ENCODE peak calls at places on chromosomes 5 and 9, in five cellular contexts. W is neuronal stem cell, K is H9, X is H1, Y is mesenchymal stem cell. M is an unnamed sample.

GRCh38 chr5:13480834-13481233 is 463.7 kb downstream of the DNAH5 start:
- DNase-seq in W (no peak), K (no peak), X (no peak), Y (no peak), M (no peak)

GRCh38 chr5:93922551-93922950 is 181.2 kb upstream of the POU5F2 start:
- DNase-seq in W (no peak), K (no peak), X (no peak), Y (no peak), M (no peak)

GRCh38 chr5:178438746-178439260 is 151.4 kb downstream of the COL23A1 start:
- DNase-seq in W (no peak), K (no peak), X (no peak), Y (no peak), M (no peak)

GRCh38 chr9:126363847-126364671 is 37.4 kb downstream of the MVB12B start:
- DNase-seq in W (no peak), K (no peak), X (no peak), Y (peak), M (no peak)

GRCh38 chr9:76417394-76417793 is 23.2 kb upstream of the RFK start:
- DNase-seq in W (no peak), K (no peak), X (no peak), Y (no peak), M (no peak)

GRCh38 chr5:135604046-135604445 is 25.3 kb upstream of the CXCL14 start:
- DNase-seq in W (no peak), K (no peak), X (no peak), Y (no peak), M (no peak)

GRCh38 chr9:96232164-96232538 is 69.8 kb downstream of the HSD17B3 start:
- DNase-seq in W (no peak), K (no peak), X (no peak), Y (no peak), M (no peak)

GRCh38 chr9:38405841-38406240 is 13.3 kb downstream of the ALDH1B1 start:
- DNase-seq in W (no peak), K (no peak), X (no peak), Y (no peak), M (peak)

GRCh38 chr9:92173318-92173717 is 58.1 kb upstream of the SPTLC1 start:
- DNase-seq in W (no peak), K (no peak), X (no peak), Y (no peak), M (no peak)

GRCh38 chr5:124583469-124584350 is 162.7 kb downstream of the ZNF608 start:
- DNase-seq in W (no peak), K (no peak), X (no peak), Y (peak), M (no peak)

GRCh38 chr5:23132231-23132630 is 279.1 kb upstream of the CDH12 start:
- DNase-seq in W (no peak), K (no peak), X (no peak), Y (no peak), M (no peak)

GRCh38 chr5:1380011-1380817 is 35.3 kb upstream of the CLPTM1L start:
- DNase-seq in W (peak), K (peak), X (no peak), Y (peak), M (no peak)

GRCh38 chr9:4832786-4833579 is 40.2 kb downstream of the RCL1 start:
- DNase-seq in W (no peak), K (no peak), X (no peak), Y (peak), M (peak)

GRCh38 chr9:110282023-110282766 is 25.9 kb upstream of the TXN start:
- DNase-seq in W (no peak), K (no peak), X (no peak), Y (no peak), M (no peak)

GRCh38 chr5:34735436-34736426 is 79.6 kb downstream of the RAI14 start:
- DNase-seq in W (no peak), K (peak), X (no peak), Y (peak), M (peak)

GRCh38 chr9:105392531-105392930 is 55.3 kb upstream of the FSD1L start:
- DNase-seq in W (no peak), K (no peak), X (no peak), Y (no peak), M (no peak)
- H3K23ac ChIP-seq in W (no peak), K (no peak), X (no peak), Y (no peak), M (no peak)

DNA sequence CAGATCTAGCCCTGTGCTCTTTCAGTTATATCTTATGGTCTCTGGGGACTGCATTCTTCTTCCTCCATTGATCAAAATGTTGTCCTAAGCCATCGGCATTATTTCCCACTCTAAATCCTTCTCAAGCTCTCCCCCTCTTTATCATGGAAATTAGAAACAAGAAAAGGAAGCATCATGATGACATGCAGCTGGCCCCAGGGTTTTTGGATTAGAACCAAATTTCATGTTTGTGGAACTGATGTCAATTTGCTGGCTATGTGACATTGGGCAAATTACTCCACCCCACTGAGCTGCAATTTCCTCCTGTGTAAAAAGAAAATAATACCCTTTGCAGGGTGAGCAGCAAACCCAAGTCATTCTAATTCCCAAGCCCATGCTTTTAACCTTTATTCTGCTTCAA is 39.5 kb downstream of the MFAP3 start:
- DNase-seq in W (no peak), K (no peak), X (no peak), Y (no peak), M (no peak)
- H2BK12ac ChIP-seq in W (no peak), K (no peak), X (no peak), Y (no peak), M (no peak)

GRCh38 chr5:39206630-39207319 is 12.6 kb downstream of the FYB1 start:
- DNase-seq in W (no peak), K (no peak), X (no peak), Y (no peak), M (no peak)
- H2AFZ ChIP-seq in W (no peak), K (no peak), X (no peak), Y (no peak), M (no peak)

GRCh38 chr5:137367951-137368350 is 131.2 kb downstream of the SPOCK1 start:
- DNase-seq in W (no peak), K (no peak), X (no peak), Y (no peak), M (no peak)

GRCh38 chr5:137372386-137373160 is 126.6 kb downstream of the SPOCK1 start:
- DNase-seq in W (no peak), K (no peak), X (no peak), Y (no peak), M (peak)

GRCh38 chr5:137374110-137374853 is 124.8 kb downstream of the SPOCK1 start:
- DNase-seq in W (no peak), K (no peak), X (no peak), Y (no peak), M (no peak)

GRCh38 chr5:137370096-137370495 is 129.0 kb downstream of the SPOCK1 start:
- DNase-seq in W (no peak), K (no peak), X (no peak), Y (no peak), M (peak)

GRCh38 chr5:137370511-137371071 is 128.5 kb downstream of the SPOCK1 start:
- DNase-seq in W (no peak), K (no peak), X (no peak), Y (no peak), M (peak)
- H3K23ac ChIP-seq in W (no peak), K (no peak), X (no peak), Y (no peak), M (no peak)

GRCh38 chr5:96439477-96440184 is 6.6 kb upstream of the PCSK1 start:
- DNase-seq in W (no peak), K (no peak), X (no peak), Y (no peak), M (no peak)
- H2BK12ac ChIP-seq in W (no peak), K (no peak), X (no peak), Y (no peak), M (no peak)

GRCh38 chr9:36438536-36438935 is 38.5 kb upstream of the RNF38 start:
- DNase-seq in W (no peak), K (no peak), X (no peak), Y (no peak), M (no peak)
- H2AFZ ChIP-seq in W (no peak), K (no peak), X (no peak), Y (no peak), M (no peak)

GRCh38 chr5:59095480-59095879 is 512.6 kb downstream of the RAB3C start:
- DNase-seq in W (no peak), K (no peak), X (no peak), Y (peak), M (no peak)
- H3K23ac ChIP-seq in W (no peak), K (no peak), X (no peak), Y (no peak), M (no peak)

GRCh38 chr5:15993934-15994333 is 185.7 kb downstream of the MARCHF11 start:
- DNase-seq in W (no peak), K (no peak), X (no peak), Y (peak), M (no peak)

GRCh38 chr5:15993334-15993733 is 186.3 kb downstream of the MARCHF11 start:
- DNase-seq in W (no peak), K (no peak), X (no peak), Y (peak), M (no peak)

GRCh38 chr5:15995206-15996052 is 184.2 kb downstream of the MARCHF11 start:
- DNase-seq in W (peak), K (no peak), X (no peak), Y (peak), M (no peak)

GRCh38 chr5:15991586-15991985 is 188.0 kb downstream of the MARCHF11 start:
- DNase-seq in W (no peak), K (no peak), X (no peak), Y (no peak), M (no peak)

GRCh38 chr5:15992918-15993317 is 186.7 kb downstream of the MARCHF11 start:
- DNase-seq in W (no peak), K (no peak), X (no peak), Y (peak), M (no peak)
- H2BK12ac ChIP-seq in W (no peak), K (no peak), X (no peak), Y (no peak), M (no peak)

M was measured in trophoblast cell.